ENCODE peak calls at places on chromosomes 2 and 18, in ten cellular contexts. H is T-helper 2 cell; F is left ventricle myocardium superior; J is left cardiac atrium; G is activated CD4-positive, alpha-beta T cell treated with anti-CD3 and anti-CD28 coated beads, Interleukin-2, amount 50 U/mL, for 1 hour; S is HFFc6; V is ecto neural progenitor cell; K is cardiac muscle cell; E is AG04450; Q is naive thymus-derived CD8-positive, alpha-beta T cell. Y is an unnamed sample.

GRCh38 chr18:43108469-43108868 is 7.0 kb downstream of the RIT2 start:
- DNase-seq in J (no peak), E (no peak), H (no peak), Q (no peak), S (no peak), G (no peak), V (no peak), F (no peak), K (no peak), Y (no peak)

GRCh38 chr2:162063281-162063680 is 10.7 kb downstream of the DPP4 start:
- DNase-seq in F (no peak), S (no peak), H (no peak), V (no peak), E (no peak), J (no peak), G (no peak), K (no peak), Q (no peak), Y (no peak)

GRCh38 chr2:158688722-158689121 is 106.4 kb upstream of the DAPL1 start:
- DNase-seq in V (no peak), G (no peak), J (no peak), F (no peak), E (no peak), H (no peak), S (peak; percentile 35), Q (no peak), K (no peak), Y (no peak)

GRCh38 chr2:101152195-101153076 is 1.3 kb upstream of the TBC1D8 start:
- DNase-seq in K (peak; percentile 72), J (peak; percentile 50), S (peak; percentile 10), Q (no peak), E (no peak), H (no peak), G (no peak), F (peak; percentile 60), V (peak; percentile 59), Y (peak; percentile 67)

GRCh38 chr2:56757884-56758545 is 574.2 kb downstream of the CCDC85A start:
- DNase-seq in G (no peak), H (no peak), E (no peak), F (no peak), K (no peak), V (no peak), Q (no peak), S (no peak), J (no peak), Y (no peak)

GRCh38 chr2:120953066-120953760 is 217.5 kb downstream of the GLI2 start:
- DNase-seq in G (no peak), K (no peak), E (no peak), J (no peak), V (no peak), S (no peak), Q (no peak), F (no peak), H (no peak), Y (no peak)

GRCh38 chr2:232235716-232236115 is 142.8 kb upstream of the ALPP start:
- DNase-seq in J (no peak), F (no peak), V (no peak), E (no peak), S (no peak), Q (no peak), H (no peak), K (peak; percentile 23), G (no peak), Y (no peak)

GRCh38 chr2:207330912-207331311 is 165.2 kb upstream of the KLF7 start:
- DNase-seq in V (no peak), J (peak; percentile 41), H (no peak), K (no peak), G (no peak), F (no peak), E (peak; percentile 74), Q (no peak), S (peak; percentile 89), Y (no peak)

GRCh38 chr2:86308356-86308755 is 29.1 kb downstream of the REEP1 start:
- DNase-seq in K (no peak), H (no peak), G (no peak), Q (no peak), F (no peak), V (no peak), J (no peak), S (no peak), E (no peak), Y (no peak)

GRCh38 chr2:85355073-85355410 is 473 bp downstream of the ELMOD3 start:
- DNase-seq in Q (no peak), F (no peak), V (no peak), E (no peak), H (no peak), K (no peak), S (no peak), J (no peak), G (no peak), Y (no peak)

GRCh38 chr2:157296958-157297357 is 28.7 kb downstream of the ERMN start:
- DNase-seq in Q (no peak), J (no peak), H (no peak), G (no peak), V (no peak), S (no peak), K (no peak), E (no peak), F (no peak), Y (no peak)

GRCh38 chr2:221034973-221035372 is 537.1 kb downstream of the EPHA4 start:
- DNase-seq in S (no peak), G (no peak), E (no peak), F (no peak), Q (no peak), J (no peak), H (no peak), K (no peak), V (no peak), Y (no peak)

GRCh38 chr18:34039194-34039593 is 185.5 kb downstream of the NOL4 start:
- DNase-seq in J (no peak), Q (no peak), K (no peak), F (no peak), S (no peak), H (no peak), G (no peak), E (no peak), V (no peak), Y (no peak)

GRCh38 chr18:48374423-48375149 is 34.6 kb downstream of the ZBTB7C start:
- DNase-seq in V (peak; percentile 3), J (no peak), H (no peak), F (no peak), E (no peak), K (no peak), G (no peak), S (no peak), Q (no peak), Y (no peak)

GRCh38 chr18:50793641-50794565 is 25.9 kb downstream of the MRO start:
- DNase-seq in E (no peak), Q (no peak), G (no peak), S (no peak), K (no peak), H (no peak), F (no peak), J (no peak), V (no peak), Y (no peak)

GRCh38 chr2:196949116-196949515 is 22.6 kb upstream of the PGAP1 start:
- DNase-seq in J (no peak), Q (no peak), G (no peak), S (no peak), H (no peak), F (no peak), V (no peak), E (no peak), K (no peak), Y (no peak)

GRCh38 chr2:31475692-31476091 is 61.1 kb upstream of the XDH start:
- DNase-seq in H (no peak), K (no peak), J (no peak), E (peak; percentile 7), V (no peak), G (no peak), S (peak; percentile 90), F (no peak), Q (no peak), Y (no peak)

GRCh38 chr2:240874715-240875227 is 6.1 kb downstream of the AGXT start:
- DNase-seq in Q (no peak), G (no peak), S (no peak), V (no peak), F (no peak), J (no peak), H (no peak), E (no peak), K (no peak), Y (no peak)

GRCh38 chr2:214233164-214233563 is 177.7 kb upstream of the VWC2L start:
- DNase-seq in V (no peak), H (no peak), Q (no peak), E (no peak), K (no peak), G (no peak), J (no peak), S (no peak), F (no peak), Y (no peak)

GRCh38 chr2:48016620-48017019 is 110.3 kb upstream of the FBXO11 start:
- DNase-seq in Q (no peak), G (no peak), F (no peak), S (no peak), J (no peak), E (no peak), H (no peak), V (no peak), K (no peak), Y (peak; percentile 38)

GRCh38 chr2:8821276-8822217 is 15.9 kb downstream of the KIDINS220 start:
- DNase-seq in V (no peak), Q (no peak), E (no peak), F (peak; percentile 53), J (peak; percentile 37), H (no peak), S (peak; percentile 12), G (no peak), K (no peak), Y (no peak)

GRCh38 chr2:9174771-9175441 is 31.7 kb upstream of the ASAP2 start:
- DNase-seq in V (no peak), G (no peak), J (no peak), S (peak; percentile 86), F (no peak), K (peak; percentile 54), Q (no peak), E (peak; percentile 33), H (no peak), Y (peak; percentile 61)

GRCh38 chr2:186894478-186894877 is 45.5 kb upstream of the ZSWIM2 start:
- DNase-seq in H (no peak), Q (no peak), S (no peak), E (no peak), K (no peak), J (no peak), V (no peak), F (no peak), G (no peak), Y (no peak)

GRCh38 chr18:49639643-49640361 is 77.9 kb downstream of the LIPG start:
- DNase-seq in F (peak; percentile 47), Q (no peak), G (no peak), K (no peak), V (no peak), H (no peak), J (peak; percentile 44), E (no peak), S (no peak), Y (no peak)

GRCh38 chr2:172640389-172640788 is 84.5 kb downstream of the PDK1 start:
- DNase-seq in G (no peak), Q (no peak), S (no peak), F (no peak), E (no peak), V (no peak), H (no peak), K (no peak), J (no peak), Y (no peak)

GRCh38 chr2:44897406-44897805 is 44.1 kb upstream of the SIX3 start:
- DNase-seq in Q (no peak), S (no peak), E (no peak), H (no peak), J (no peak), G (no peak), F (no peak), K (no peak), V (no peak), Y (no peak)

GRCh38 chr2:170005702-170006101 is 172.2 kb upstream of the MYO3B start:
- DNase-seq in S (no peak), K (no peak), F (no peak), E (no peak), H (no peak), Q (no peak), J (no peak), G (no peak), V (no peak), Y (peak; percentile 51)

GRCh38 chr2:45458909-45459563 is 152.0 kb downstream of the SRBD1 start:
- DNase-seq in Q (no peak), F (no peak), E (peak; percentile 13), K (peak; percentile 42), H (no peak), S (peak; percentile 52), V (no peak), G (no peak), J (peak; percentile 24), Y (peak; percentile 35)

Y was measured in H9.